ENCODE peak calls at places on chromosomes 2 and 18, in seven cellular contexts. H is spleen, X is HCT116, V is suprapubic skin, R is HepG2, D is breast epithelium, Y is prostate gland. F is an unnamed sample.
A peak's percentile ranks its signal among the peaks of the same experiment; 100 is the strongest.

GRCh38 chr18:63237911-63238710 is 81.5 kb downstream of the BCL2 start:
- DNase-seq in H (no peak), X (peak; percentile 31), V (no peak), R (peak; percentile 67), D (peak; percentile 83), Y (peak; percentile 56), F (peak; percentile 35)

GRCh38 chr2:15748736-15749323 is 157.2 kb downstream of the DDX1 start:
- DNase-seq in H (no peak), X (peak; percentile 55), V (no peak), R (peak; percentile 62), D (no peak), Y (no peak), F (peak; percentile 20)

GRCh38 chr2:57549642-57550102 is 496.9 kb upstream of the VRK2 start:
- DNase-seq in H (no peak), X (peak; percentile 16), V (no peak), R (no peak), D (no peak), Y (no peak), F (no peak)

GRCh38 chr18:29241199-29241598 is 1064.3 kb upstream of the CDH2 start:
- DNase-seq in H (no peak), X (no peak), V (no peak), R (no peak), D (no peak), Y (no peak), F (no peak)

GRCh38 chr2:46298272-46298521 is 990 bp downstream of the EPAS1 start:
- DNase-seq in H (no peak), X (no peak), V (no peak), R (no peak), D (no peak), Y (no peak), F (no peak)

GRCh38 chr18:48719988-48720654 is 181.3 kb downstream of the CTIF start:
- DNase-seq in H (no peak), X (no peak), V (no peak), R (no peak), D (no peak), Y (no peak), F (no peak)

GRCh38 chr18:13256444-13257305 is 38.1 kb downstream of the LDLRAD4 start:
- DNase-seq in H (no peak), X (no peak), V (no peak), R (no peak), D (no peak), Y (no peak), F (no peak)

GRCh38 chr2:234178309-234179030 is 128.0 kb downstream of the SPP2 start:
- DNase-seq in H (no peak), X (no peak), V (no peak), R (no peak), D (no peak), Y (no peak), F (no peak)

GRCh38 chr2:104046466-104046865 is 807.4 kb upstream of the POU3F3 start:
- DNase-seq in H (no peak), X (no peak), V (no peak), R (no peak), D (no peak), Y (no peak), F (no peak)

GRCh38 chr2:120740765-120741513 is 5.3 kb downstream of the GLI2 start:
- DNase-seq in H (peak; percentile 72), X (no peak), V (no peak), R (no peak), D (no peak), Y (no peak), F (no peak)

GRCh38 chr2:161825429-161825828 is 201.2 kb downstream of the SLC4A10 start:
- DNase-seq in H (no peak), X (no peak), V (no peak), R (no peak), D (no peak), Y (no peak), F (no peak)

GRCh38 chr2:11697103-11697871 is 27.3 kb upstream of the NTSR2 start:
- DNase-seq in H (peak; percentile 76), X (no peak), V (peak; percentile 64), R (no peak), D (peak; percentile 43), Y (no peak), F (no peak)

GRCh38 chr2:120320318-120320851 is 25.6 kb upstream of the INHBB start:
- DNase-seq in H (peak; percentile 12), X (no peak), V (no peak), R (no peak), D (peak; percentile 82), Y (peak; percentile 22), F (no peak)

GRCh38 chr2:68710336-68710735 is 24.3 kb upstream of the ARHGAP25 start:
- DNase-seq in H (no peak), X (no peak), V (no peak), R (no peak), D (no peak), Y (no peak), F (no peak)

GRCh38 chr2:196954001-196954400 is 27.5 kb upstream of the PGAP1 start:
- DNase-seq in H (no peak), X (no peak), V (no peak), R (no peak), D (no peak), Y (no peak), F (no peak)

GRCh38 chr2:169095631-169096105 is 26.3 kb downstream of the DHRS9 start:
- DNase-seq in H (no peak), X (peak; percentile 48), V (no peak), R (no peak), D (peak; percentile 67), Y (peak; percentile 72), F (no peak)

GRCh38 chr2:159987136-159987535 is 75.3 kb downstream of the PLA2R1 start:
- DNase-seq in H (no peak), X (no peak), V (no peak), R (no peak), D (no peak), Y (no peak), F (no peak)

GRCh38 chr2:170502400-170503135 is 212.6 kb upstream of the SP5 start:
- DNase-seq in H (no peak), X (no peak), V (no peak), R (no peak), D (no peak), Y (no peak), F (no peak)

GRCh38 chr2:53811601-53812000 is 24.8 kb downstream of the ERLEC1 start:
- DNase-seq in H (no peak), X (no peak), V (no peak), R (no peak), D (no peak), Y (no peak), F (no peak)
- H3K36me3 ChIP-seq in H (peaks cover 100% of the 10 kb centered on the region), X (peaks cover 6% of the 10 kb centered on the region), V (peaks cover 88% of the 10 kb centered on the region), R (peaks cover 20% of the 10 kb centered on the region), D (peaks cover 9% of the 10 kb centered on the region), Y (peaks cover 7% of the 10 kb centered on the region), F (peaks cover 77% of the 10 kb centered on the region)

GRCh38 chr18:74255022-74255658 is 36.6 kb downstream of the CYB5A start:
- DNase-seq in H (no peak), X (no peak), V (no peak), R (no peak), D (peak; percentile 59), Y (peak; percentile 62), F (peak; percentile 16)
- TF ChIP-seq POLR2AphosphoS5 in H (no peak), X (no peak), V (no peak), R (no peak), D (no peak), Y (peak; percentile 68), F (peak; percentile 26)

GRCh38 chr2:241229563-241230401 is 41.3 kb downstream of the ANO7 start:
- DNase-seq in H (peak; percentile 46), X (no peak), V (no peak), R (no peak), D (no peak), Y (no peak), F (no peak)

GRCh38 chr2:241228860-241229516 is 40.5 kb downstream of the ANO7 start:
- DNase-seq in H (peak; percentile 68), X (no peak), V (no peak), R (peak; percentile 69), D (no peak), Y (no peak), F (no peak)

GRCh38 chr2:241228081-241228859 is 39.8 kb downstream of the ANO7 start:
- DNase-seq in H (peak; percentile 65), X (no peak), V (no peak), R (no peak), D (no peak), Y (no peak), F (no peak)

GRCh38 chr2:241232736-241233575 is 44.5 kb downstream of the ANO7 start:
- DNase-seq in H (peak; percentile 39), X (no peak), V (no peak), R (no peak), D (no peak), Y (no peak), F (no peak)

GRCh38 chr2:241230435-241230834 is 42.0 kb downstream of the ANO7 start:
- DNase-seq in H (peak; percentile 45), X (no peak), V (no peak), R (no peak), D (no peak), Y (no peak), F (no peak)
- TF ChIP-seq POLR2A in H (no peak), X (no peak), V (no peak), R (no peak), D (no peak), Y (no peak), F (no peak)

GRCh38 chr2:239077260-239077659 is 229.4 kb downstream of the TWIST2 start:
- DNase-seq in H (no peak), X (no peak), V (no peak), R (no peak), D (no peak), Y (no peak), F (no peak)
- H3K36me3 ChIP-seq in H (peaks cover 100% of the 10 kb centered on the region), X (no peaks in the 10 kb centered on the region), V (peaks cover 92% of the 10 kb centered on the region), R (peaks cover 7% of the 10 kb centered on the region), D (no peaks in the 10 kb centered on the region), Y (peaks cover 21% of the 10 kb centered on the region), F (peaks cover 16% of the 10 kb centered on the region)

GRCh38 chr18:8703181-8703638 is 2.1 kb upstream of the MTCL1 start:
- DNase-seq in H (no peak), X (no peak), V (no peak), R (no peak), D (no peak), Y (no peak), F (no peak)

GRCh38 chr18:8703781-8704301 is 1.5 kb upstream of the MTCL1 start:
- DNase-seq in H (peak; percentile 77), X (no peak), V (no peak), R (peak; percentile 32), D (no peak), Y (no peak), F (no peak)

GRCh38 chr18:8705280-8705940 is at the start of gene MTCL1:
- DNase-seq in H (peak; percentile 87), X (no peak), V (peak; percentile 70), R (no peak), D (no peak), Y (peak; percentile 32), F (no peak)

GRCh38 chr18:8705941-8706544 is 687 bp downstream of the MTCL1 start:
- DNase-seq in H (peak; percentile 85), X (no peak), V (no peak), R (no peak), D (no peak), Y (no peak), F (no peak)

GRCh38 chr18:8704361-8705279 is 736 bp upstream of the MTCL1 start:
- DNase-seq in H (peak; percentile 96), X (peak; percentile 49), V (peak; percentile 91), R (peak; percentile 60), D (peak; percentile 76), Y (peak; percentile 88), F (peak; percentile 89)
- TF ChIP-seq POLR2AphosphoS5 in H (peak; percentile 75), X (peak; percentile 72), V (peak; percentile 46), R (no peak), D (peak; percentile 66), Y (no peak), F (peak; percentile 57)